ENCODE peak calls at places on chromosomes 3 and 15, in four cellular contexts. L, T, R and I are unnamed samples.
A peak's percentile ranks its signal among the peaks of the same experiment; 100 is the strongest.

GRCh38 chr15:58360421-58361090 is 71.2 kb upstream of the LIPC start:
- DNase-seq in L (no peak), T (no peak), R (no peak), I (no peak)

GRCh38 chr3:185089343-185089742 is 63.5 kb downstream of the C3orf70 start:
- DNase-seq in L (no peak), T (no peak), R (no peak), I (no peak)

GRCh38 chr3:60192297-60193114 is 1058.7 kb downstream of the FHIT start:
- DNase-seq in L (no peak), T (no peak), R (peak; percentile 3), I (no peak)

GRCh38 chr15:60001642-60002527 is 2.2 kb upstream of the FOXB1 start:
- DNase-seq in L (no peak), T (no peak), R (no peak), I (no peak)

GRCh38 chr15:94295275-94295674 is 63.9 kb downstream of the MCTP2 start:
- DNase-seq in L (no peak), T (no peak), R (no peak), I (no peak)

GRCh38 chr15:56798639-56799038 is 65.3 kb upstream of the ZNF280D start:
- DNase-seq in L (no peak), T (no peak), R (peak; percentile 61), I (no peak)

GRCh38 chr15:53808058-53808703 is 48.7 kb upstream of the WDR72 start:
- DNase-seq in L (peak; percentile 12), T (peak; percentile 12), R (no peak), I (no peak)

GRCh38 chr3:170721563-170721962 is 135.7 kb upstream of the SLC7A14 start:
- DNase-seq in L (no peak), T (no peak), R (no peak), I (no peak)

GRCh38 chr3:128412180-128413002 is 54.3 kb downstream of the DNAJB8 start:
- DNase-seq in L (no peak), T (no peak), R (no peak), I (no peak)
- TF ChIP-seq FOXK2 in L (no peak), T (no peak), R (no peak), I (no peak)

GRCh38 chr3:127288343-127288742 is 497 bp upstream of the PRR20G start:
- DNase-seq in L (no peak), T (no peak), R (no peak), I (no peak)

GRCh38 chr3:127289646-127290575 is 2.1 kb upstream of the PRR20G start:
- DNase-seq in L (no peak), T (no peak), R (no peak), I (no peak)

GRCh38 chr3:127291114-127291513 is 3.3 kb upstream of the PRR20G start:
- DNase-seq in L (no peak), T (no peak), R (no peak), I (no peak)

GRCh38 chr3:127287840-127288239 is at the start of gene PRR20G:
- DNase-seq in L (peak; percentile 16), T (no peak), R (no peak), I (no peak)

DNA sequence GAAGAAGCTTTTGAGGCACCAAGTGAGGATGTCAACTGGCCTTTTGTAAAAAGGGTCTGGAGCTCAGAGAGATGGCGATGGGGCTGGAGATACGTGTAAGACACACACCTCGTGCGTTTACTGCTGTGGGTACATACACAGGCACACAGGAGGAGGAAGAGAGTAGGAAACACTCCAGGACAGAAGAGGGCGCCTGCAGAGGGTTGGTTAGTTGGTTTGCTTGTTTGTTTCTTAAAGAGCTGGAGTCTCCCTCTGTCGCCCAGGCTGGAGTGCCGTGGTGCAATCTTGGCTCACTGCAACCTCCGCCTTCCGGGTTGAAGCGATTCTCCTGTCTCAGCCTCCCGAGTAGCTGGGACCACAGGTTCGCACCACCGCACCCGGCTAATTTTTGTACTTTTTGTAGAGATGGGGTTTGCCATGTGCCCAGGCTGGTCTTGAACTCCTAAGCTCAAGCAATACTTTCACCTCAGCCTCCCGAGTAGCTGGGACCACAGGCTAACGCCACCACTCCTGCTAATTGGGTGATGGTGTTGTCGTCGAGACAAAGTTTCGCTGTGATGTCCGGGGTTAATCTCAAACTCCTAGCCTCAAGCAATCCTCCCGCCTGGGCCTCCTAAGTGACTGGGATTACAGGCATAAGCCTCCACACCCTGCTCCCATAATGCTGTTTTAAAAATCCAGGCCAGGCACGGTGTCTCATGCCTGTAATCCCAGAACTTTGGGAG is 1.2 kb upstream of the PRR20G start:
- DNase-seq in L (no peak), T (peak; percentile 22), R (no peak), I (no peak)
- TF ChIP-seq FOXK2 in L (no peak), T (no peak), R (no peak), I (no peak)

GRCh38 chr3:141266797-141267555 is 35.4 kb downstream of the PXYLP1 start:
- DNase-seq in L (no peak), T (no peak), R (no peak), I (no peak)
- TF ChIP-seq FOXK2 in L (no peak), T (no peak), R (no peak), I (no peak)

GRCh38 chr15:77036537-77037474 is 34.1 kb downstream of the TSPAN3 start:
- DNase-seq in L (no peak), T (no peak), R (no peak), I (no peak)

GRCh38 chr15:77035584-77035983 is 35.3 kb downstream of the TSPAN3 start:
- DNase-seq in L (no peak), T (no peak), R (no peak), I (no peak)

GRCh38 chr15:77034620-77035467 is 36.1 kb downstream of the TSPAN3 start:
- DNase-seq in L (peak; percentile 63), T (no peak), R (no peak), I (peak; percentile 55)

GRCh38 chr15:77037475-77038209 is 33.3 kb downstream of the TSPAN3 start:
- DNase-seq in L (no peak), T (no peak), R (no peak), I (no peak)

DNA sequence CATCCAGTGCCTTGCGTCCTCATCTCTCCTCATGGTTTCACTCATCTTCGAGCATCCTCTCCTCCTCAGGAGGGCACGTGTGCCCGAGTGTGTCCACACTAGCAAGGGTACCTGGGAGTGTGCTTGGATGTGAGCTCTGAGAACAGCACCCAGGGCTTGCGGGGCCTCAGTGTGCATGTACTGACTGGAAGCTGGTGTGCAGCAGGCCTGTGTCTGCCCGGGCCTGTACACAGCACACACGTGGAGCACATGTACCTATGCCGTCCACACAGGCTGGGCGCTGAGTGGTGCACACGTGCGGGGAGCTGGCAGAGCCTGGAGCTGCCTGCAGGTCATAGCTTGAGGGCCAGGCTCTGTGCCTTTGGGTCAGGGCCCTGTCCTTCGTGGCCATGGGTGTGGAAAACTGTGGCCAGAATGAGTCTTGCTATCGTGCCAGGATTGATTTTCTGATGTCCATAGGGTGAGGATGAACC is 34.9 kb downstream of the TSPAN3 start:
- DNase-seq in L (no peak), T (no peak), R (no peak), I (no peak)
- TF ChIP-seq FOXK2 in L (no peak), T (no peak), R (no peak), I (no peak)

DNA sequence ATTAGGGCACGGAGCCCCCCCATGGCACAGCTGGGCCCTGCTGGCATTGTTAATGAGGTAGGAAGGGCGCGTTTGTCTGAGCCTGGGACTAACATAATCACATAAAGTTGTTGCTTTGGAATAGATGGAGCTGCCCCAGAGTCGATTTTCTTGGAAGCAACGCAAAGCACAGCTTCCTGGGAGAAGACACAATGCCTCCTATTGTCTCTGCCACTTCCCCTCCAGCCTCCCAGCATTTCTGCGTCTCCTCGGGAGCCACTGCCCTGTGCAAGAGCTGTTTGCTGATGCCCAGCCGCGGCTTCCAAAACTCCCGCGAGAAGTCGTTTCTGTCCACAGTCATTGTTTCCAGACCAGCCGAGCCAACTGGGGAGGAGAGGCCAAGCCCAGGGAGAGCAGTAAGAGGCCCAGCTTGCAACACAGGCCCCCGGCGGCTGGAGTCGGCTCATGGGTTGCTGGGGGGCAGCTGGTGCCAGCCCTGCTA is 18.1 kb upstream of the ALDH1A3 start:
- DNase-seq in L (no peak), T (no peak), R (no peak), I (no peak)
- TF ChIP-seq FOXK2 in L (no peak), T (no peak), R (no peak), I (no peak)

DNA sequence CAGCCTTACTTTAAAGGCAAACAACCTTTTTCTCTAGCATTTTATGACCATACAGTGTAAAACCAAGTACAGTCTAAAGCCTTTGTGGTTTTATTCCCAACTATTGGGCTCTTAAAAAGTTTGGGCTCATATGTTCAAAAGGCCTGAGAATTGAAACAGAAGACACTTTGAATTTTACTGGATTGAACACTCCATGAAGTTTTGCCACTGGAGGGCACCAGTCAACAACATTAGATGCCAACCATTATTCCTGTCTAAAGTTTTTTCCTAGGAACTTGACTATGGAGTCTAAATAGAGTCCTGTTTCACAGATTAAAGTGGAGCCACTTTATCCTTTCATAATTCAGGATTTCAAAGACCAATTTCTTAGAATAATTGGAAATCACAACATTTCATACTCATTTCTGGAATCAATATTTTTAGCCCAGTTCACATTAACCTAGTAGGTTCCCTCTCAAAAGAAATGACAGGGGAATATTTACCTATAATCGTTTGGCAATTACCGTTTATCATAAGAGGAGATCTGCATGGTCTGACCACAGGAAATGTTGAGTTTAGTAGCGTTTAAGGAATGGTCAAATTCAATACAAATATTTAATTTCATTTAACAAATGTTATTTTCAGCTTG is 244.1 kb upstream of the PDZRN3 start:
- DNase-seq in L (no peak), T (peak; percentile 12), R (no peak), I (peak; percentile 23)
- TF ChIP-seq FOXK2 in L (no peak), T (no peak), R (no peak), I (no peak)

GRCh38 chr3:55709411-55709997 is 222.4 kb upstream of the WNT5A start:
- DNase-seq in L (no peak), T (no peak), R (no peak), I (no peak)
- TF ChIP-seq FOXK2 in L (no peak), T (no peak), R (no peak), I (no peak)